ENCODE peak calls at places on chromosomes 1 and 21, in five cellular contexts. H is CD8-positive, alpha-beta memory T cell; L is fibroblast of lung; F is HCT116; W is endodermal cell. Q is an unnamed sample.

GRCh38 chr1:70143052-70143659 is 62.2 kb downstream of the LRRC40 start:
- DNase-seq in H (no peak), L (peak; percentile 76), F (no peak), W (no peak), Q (peak; percentile 62)

GRCh38 chr1:58709540-58709939 is 9.7 kb upstream of the MYSM1 start:
- DNase-seq in H (no peak), L (no peak), F (no peak), W (no peak), Q (no peak)

GRCh38 chr1:29949676-29950075 is 713.4 kb downstream of the PTPRU start:
- DNase-seq in H (no peak), L (no peak), F (no peak), W (peak; percentile 76), Q (no peak)

GRCh38 chr1:9110669-9111356 is 18.1 kb downstream of the GPR157 start:
- DNase-seq in H (peak; percentile 64), L (peak; percentile 88), F (peak; percentile 62), W (peak; percentile 99), Q (peak; percentile 94)

GRCh38 chr1:59061876-59062275 is 235.0 kb upstream of the FGGY start:
- DNase-seq in H (no peak), L (peak; percentile 97), F (peak; percentile 32), W (no peak), Q (peak; percentile 98)

GRCh38 chr1:11448375-11449085 is 30.4 kb upstream of the DISP3 start:
- DNase-seq in H (no peak), L (no peak), F (no peak), W (no peak), Q (peak; percentile 15)

GRCh38 chr1:92989936-92990582 is 28.8 kb upstream of the DIPK1A start:
- DNase-seq in H (no peak), L (peak; percentile 15), F (no peak), W (no peak), Q (no peak)

GRCh38 chr1:150194381-150195031 is 41.4 kb downstream of the ANP32E start:
- DNase-seq in H (no peak), L (no peak), F (no peak), W (no peak), Q (no peak)

GRCh38 chr1:16198444-16199156 is 13.9 kb downstream of the ARHGEF19 start:
- DNase-seq in H (no peak), L (no peak), F (no peak), W (no peak), Q (no peak)

GRCh38 chr1:6464514-6464836 is 1.5 kb downstream of the TNFRSF25 start:
- DNase-seq in H (no peak), L (no peak), F (no peak), W (peak; percentile 80), Q (no peak)

GRCh38 chr1:45205910-45206721 is at the start of gene ZSWIM5:
- DNase-seq in H (peak; percentile 69), L (peak; percentile 48), F (peak; percentile 28), W (peak; percentile 85), Q (peak; percentile 53)

GRCh38 chr1:203128691-203129500 is 1.4 kb downstream of the ADORA1 start:
- DNase-seq in H (no peak), L (no peak), F (no peak), W (peak; percentile 45), Q (no peak)

GRCh38 chr1:204344665-204345064 is 15.1 kb downstream of the PLEKHA6 start:
- DNase-seq in H (no peak), L (no peak), F (no peak), W (no peak), Q (no peak)

GRCh38 chr1:33880298-33880697 is 16.4 kb downstream of the HMGB4 start:
- DNase-seq in H (no peak), L (no peak), F (no peak), W (no peak), Q (peak; percentile 40)

GRCh38 chr1:51558375-51558924 is 39.4 kb upstream of the EPS15 start:
- DNase-seq in H (no peak), L (peak; percentile 55), F (no peak), W (peak; percentile 55), Q (peak; percentile 76)

GRCh38 chr1:60709426-60709825 is 372.9 kb upstream of the NFIA start:
- DNase-seq in H (no peak), L (no peak), F (no peak), W (no peak), Q (no peak)

GRCh38 chr1:228903573-228904122 is 168.4 kb downstream of the RHOU start:
- DNase-seq in H (no peak), L (peak; percentile 21), F (no peak), W (peak; percentile 40), Q (no peak)

GRCh38 chr1:78474092-78474491 is 16.7 kb upstream of the PTGFR start:
- DNase-seq in H (no peak), L (no peak), F (no peak), W (no peak), Q (no peak)

GRCh38 chr1:217009376-217009775 is 286.1 kb upstream of the ESRRG start:
- DNase-seq in H (no peak), L (no peak), F (no peak), W (no peak), Q (no peak)

DNA sequence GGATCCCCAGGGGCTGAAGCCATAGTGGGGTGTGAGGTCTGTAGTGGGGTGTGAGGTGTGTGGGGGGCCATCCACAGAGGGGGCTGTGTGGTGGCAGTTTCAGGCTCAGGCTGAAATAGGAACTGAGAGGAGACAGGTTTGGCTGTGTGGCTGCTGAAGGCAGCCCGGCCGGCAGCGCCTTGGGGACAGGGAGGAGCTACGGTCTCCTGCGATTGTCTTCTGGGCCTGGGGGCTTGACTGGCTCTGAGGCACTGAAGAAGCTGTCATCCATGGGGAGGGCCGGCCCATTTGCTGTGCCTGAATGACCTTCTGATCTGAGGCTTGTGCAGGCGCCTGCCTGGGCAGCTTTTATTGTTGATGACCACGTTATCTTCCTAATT is 10.0 kb upstream of the TTC34 start:
- DNase-seq in H (no peak), L (no peak), F (no peak), W (no peak), Q (no peak)
- H3K9me3 ChIP-seq in H (no peaks in the 10 kb centered on the region), L (no peaks in the 10 kb centered on the region), F (peaks cover 3% of the 10 kb centered on the region), W (peaks cover 13% of the 10 kb centered on the region), Q (no peaks in the 10 kb centered on the region)

GRCh38 chr1:114512595-114513280 is 1.7 kb upstream of the TRIM33 start:
- DNase-seq in H (no peak), L (no peak), F (no peak), W (no peak), Q (no peak)

GRCh38 chr1:114508386-114508898 is 2.6 kb downstream of the TRIM33 start:
- DNase-seq in H (no peak), L (no peak), F (no peak), W (no peak), Q (no peak)

GRCh38 chr1:114510235-114511047 is 562 bp downstream of the TRIM33 start:
- DNase-seq in H (no peak), L (no peak), F (peak; percentile 6), W (peak; percentile 79), Q (peak; percentile 61)

GRCh38 chr1:114509596-114510234 is 1.3 kb downstream of the TRIM33 start:
- DNase-seq in H (no peak), L (no peak), F (no peak), W (no peak), Q (no peak)

GRCh38 chr1:114511048-114511785 is at the start of gene TRIM33:
- DNase-seq in H (peak; percentile 93), L (peak; percentile 93), F (peak; percentile 86), W (peak; percentile 95), Q (peak; percentile 96)
- H3K27ac ChIP-seq in H (peak within 1 kb of the TSS; percentile 99), L (peak within 1 kb of the TSS; percentile 77), F (peak within 1 kb of the TSS; percentile 90), W (peak within 1 kb of the TSS; percentile 93), Q (peak within 1 kb of the TSS; percentile 93)

GRCh38 chr1:37493336-37494098 is 19.1 kb downstream of the ZC3H12A start:
- DNase-seq in H (no peak), L (no peak), F (no peak), W (no peak), Q (no peak)

GRCh38 chr1:37498872-37499617 is 15.5 kb downstream of the MEAF6 start:
- DNase-seq in H (no peak), L (peak; percentile 72), F (no peak), W (no peak), Q (peak; percentile 67)

GRCh38 chr1:37501661-37502060 is 12.9 kb downstream of the MEAF6 start:
- DNase-seq in H (no peak), L (no peak), F (no peak), W (no peak), Q (no peak)

GRCh38 chr1:37497832-37498231 is 16.7 kb downstream of the MEAF6 start:
- DNase-seq in H (no peak), L (no peak), F (no peak), W (no peak), Q (no peak)

DNA sequence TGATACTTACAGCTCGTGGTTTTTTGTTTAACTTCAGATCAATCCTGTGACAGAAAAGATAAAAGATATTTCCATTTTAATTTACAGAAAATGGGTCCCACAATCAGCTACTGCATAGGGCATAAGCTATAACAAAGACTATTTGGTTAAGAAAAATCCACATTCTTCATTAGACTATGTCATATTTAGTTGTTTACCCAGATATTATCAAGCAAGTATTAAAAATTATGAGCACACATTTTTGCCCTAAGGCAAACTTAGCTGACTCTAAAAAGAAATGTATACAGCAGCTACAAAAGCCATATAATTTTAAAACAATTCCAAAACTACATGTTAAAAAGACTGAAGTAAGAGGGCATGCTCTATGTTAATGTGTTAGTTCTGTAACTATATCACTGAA is 18.7 kb downstream of the MEAF6 start:
- DNase-seq in H (no peak), L (no peak), F (no peak), W (no peak), Q (no peak)
- H3K36me3 ChIP-seq in H (peaks cover 21% of the 10 kb centered on the region), L (peaks cover 6% of the 10 kb centered on the region), F (peaks cover 3% of the 10 kb centered on the region), W (peaks cover 65% of the 10 kb centered on the region), Q (peaks cover 27% of the 10 kb centered on the region)

GRCh38 chr1:238443687-238444086 is 553.0 kb upstream of the ZP4 start:
- DNase-seq in H (no peak), L (no peak), F (no peak), W (no peak), Q (no peak)
- H3K9me3 ChIP-seq in H (no peaks in the 10 kb centered on the region), L (no peaks in the 10 kb centered on the region), F (no peaks in the 10 kb centered on the region), W (no peaks in the 10 kb centered on the region), Q (no peaks in the 10 kb centered on the region)

DNA sequence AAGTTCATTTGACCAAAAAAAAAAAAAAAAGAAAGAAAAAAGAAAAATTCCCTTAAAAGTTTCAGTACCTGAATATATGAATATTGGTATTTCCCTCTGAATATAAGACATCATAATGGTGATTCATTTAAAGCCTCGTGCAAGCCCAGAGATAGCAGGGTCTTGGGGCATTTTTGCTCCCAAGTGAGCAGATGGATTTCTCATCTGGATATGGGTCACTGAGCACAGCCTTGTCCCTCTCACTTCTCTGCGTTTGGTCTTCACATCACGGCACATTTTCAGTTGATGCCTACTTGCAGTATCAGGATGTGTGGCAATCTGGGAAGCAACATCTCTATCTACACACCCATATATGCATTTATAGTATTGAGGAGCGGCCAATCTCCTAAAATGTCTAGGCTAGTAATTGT is 12.7 kb downstream of the CD58 start:
- DNase-seq in H (no peak), L (no peak), F (no peak), W (no peak), Q (no peak)
- H3K27ac ChIP-seq in H (no peak overlapping the region), L (no peak overlapping the region), F (no peak overlapping the region), W (no peak overlapping the region), Q (no peak overlapping the region)

DNA sequence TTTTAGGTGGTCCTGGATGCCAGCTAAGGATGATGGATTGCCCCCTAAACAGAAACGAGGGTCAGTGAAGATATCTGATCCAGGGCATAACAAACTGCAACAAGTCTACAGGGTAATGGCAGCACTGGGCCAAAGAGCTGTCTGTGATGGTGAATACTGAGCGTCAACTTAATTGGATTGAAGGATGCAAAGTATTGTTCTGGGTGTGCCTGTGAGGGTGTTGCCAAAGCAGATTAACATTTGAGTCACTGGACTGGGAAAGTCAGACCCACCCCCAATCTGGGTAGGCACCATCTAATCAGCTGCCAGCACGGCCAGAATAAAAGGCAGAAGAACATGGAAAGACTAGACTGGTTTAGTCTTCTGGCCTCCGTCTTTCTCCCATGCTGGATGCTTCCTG is 235.0 kb downstream of the SETD4 start:
- DNase-seq in H (no peak), L (no peak), F (no peak), W (no peak), Q (no peak)
- H3K36me3 ChIP-seq in H (no peaks in the 10 kb centered on the region), L (no peaks in the 10 kb centered on the region), F (no peaks in the 10 kb centered on the region), W (no peaks in the 10 kb centered on the region), Q (no peaks in the 10 kb centered on the region)

GRCh38 chr1:152623203-152623844 is 421 bp upstream of the LCE3A start:
- DNase-seq in H (no peak), L (no peak), F (no peak), W (no peak), Q (no peak)
- H3K9me3 ChIP-seq in H (no peaks in the 10 kb centered on the region), L (no peaks in the 10 kb centered on the region), F (peaks cover 6% of the 10 kb centered on the region), W (peaks cover 74% of the 10 kb centered on the region), Q (no peaks in the 10 kb centered on the region)